ENCODE peak calls at places on chromosomes 16 and 17, in six cellular contexts. One of them, this sample, is unnamed.

GRCh38 chr17:58586009-58586408 is 71.6 kb upstream of the MTMR4 start:
- DNase-seq in tibial artery: no peak
- DNase-seq in NCI-H345: no peak
- DNase-seq in amniotic stem cell: no peak
- DNase-seq in activated naive CD4-positive, alpha-beta T cell: no peak
- DNase-seq in substantia nigra: no peak
- DNase-seq in this sample: no peak

GRCh38 chr16:83863682-83864081 is 35.2 kb upstream of the MLYCD start:
- DNase-seq in amniotic stem cell: no peak
- DNase-seq in tibial artery: no peak
- DNase-seq in activated naive CD4-positive, alpha-beta T cell: no peak
- DNase-seq in substantia nigra: no peak
- DNase-seq in NCI-H345: no peak
- DNase-seq in this sample: no peak

GRCh38 chr17:57939797-57940196 is 15.4 kb downstream of the CUEDC1 start:
- DNase-seq in tibial artery: no peak
- DNase-seq in amniotic stem cell: no peak
- DNase-seq in NCI-H345: peak; percentile 83
- DNase-seq in substantia nigra: peak; percentile 54
- DNase-seq in activated naive CD4-positive, alpha-beta T cell: no peak
- DNase-seq in this sample: no peak

GRCh38 chr16:88798772-88799455 is 4.7 kb upstream of the CDT1 start:
- DNase-seq in tibial artery: no peak
- DNase-seq in activated naive CD4-positive, alpha-beta T cell: no peak
- DNase-seq in NCI-H345: no peak
- DNase-seq in amniotic stem cell: no peak
- DNase-seq in substantia nigra: no peak
- DNase-seq in this sample: no peak

GRCh38 chr17:11487469-11487868 is 110.8 kb upstream of the DNAH9 start:
- DNase-seq in NCI-H345: no peak
- DNase-seq in substantia nigra: no peak
- DNase-seq in amniotic stem cell: no peak
- DNase-seq in activated naive CD4-positive, alpha-beta T cell: no peak
- DNase-seq in tibial artery: no peak
- DNase-seq in this sample: no peak

GRCh38 chr17:16920628-16921020 is 51.3 kb downstream of the TNFRSF13B start:
- DNase-seq in NCI-H345: no peak
- DNase-seq in substantia nigra: no peak
- DNase-seq in tibial artery: peak; percentile 49
- DNase-seq in activated naive CD4-positive, alpha-beta T cell: no peak
- DNase-seq in amniotic stem cell: no peak
- DNase-seq in this sample: no peak

GRCh38 chr17:64256913-64257807 is 5.9 kb downstream of the TEX2 start:
- DNase-seq in amniotic stem cell: no peak
- DNase-seq in NCI-H345: no peak
- DNase-seq in tibial artery: no peak
- DNase-seq in activated naive CD4-positive, alpha-beta T cell: no peak
- DNase-seq in substantia nigra: no peak
- DNase-seq in this sample: no peak

GRCh38 chr17:72254808-72255449 is 134.1 kb downstream of the SOX9 start:
- DNase-seq in NCI-H345: peak; percentile 50
- DNase-seq in amniotic stem cell: no peak
- DNase-seq in substantia nigra: no peak
- DNase-seq in activated naive CD4-positive, alpha-beta T cell: no peak
- DNase-seq in tibial artery: no peak
- DNase-seq in this sample: no peak

GRCh38 chr17:55743103-55743679 is 7.7 kb upstream of the PCTP start:
- DNase-seq in activated naive CD4-positive, alpha-beta T cell: no peak
- DNase-seq in amniotic stem cell: no peak
- DNase-seq in tibial artery: no peak
- DNase-seq in substantia nigra: no peak
- DNase-seq in NCI-H345: peak; percentile 60
- DNase-seq in this sample: no peak

This sample was measured in GOT3.